ENCODE peak calls at places on chromosomes 3 and 15, in ten cellular contexts. W is epithelial cell of proximal tubule; S is heart left ventricle; X is A549; V is cardiac muscle cell; C is GM06990; A is CD4-positive, alpha-beta T cell; D is sigmoid colon; Q is CD8-positive, alpha-beta T cell; Y is AG04450. I is an unnamed sample.

GRCh38 chr3:188123170-188123920 is 30.6 kb upstream of the LPP start:
- DNase-seq in W (no peak), Y (no peak), C (no peak), Q (no peak), V (peak; percentile 37), D (no peak), S (no peak), A (no peak), X (peak; percentile 63), I (no peak)

GRCh38 chr15:57333487-57333886 is 42.8 kb upstream of the CGNL1 start:
- DNase-seq in X (no peak), A (no peak), W (no peak), C (no peak), D (no peak), Q (no peak), Y (no peak), S (no peak), V (peak; percentile 72), I (no peak)

GRCh38 chr15:33844597-33844996 is 123.7 kb upstream of the CHRM5 start:
- DNase-seq in D (no peak), C (no peak), V (no peak), W (no peak), Y (no peak), X (peak; percentile 18), S (no peak), Q (no peak), A (no peak), I (no peak)

GRCh38 chr3:113498221-113499005 is 16.5 kb downstream of the SPICE1 start:
- DNase-seq in V (peak; percentile 55), D (no peak), X (peak; percentile 62), C (no peak), S (no peak), Y (peak; percentile 55), A (no peak), W (no peak), Q (no peak), I (no peak)

GRCh38 chr3:69209413-69209812 is 87.0 kb upstream of the LMOD3 start:
- DNase-seq in X (no peak), C (no peak), D (no peak), W (no peak), S (no peak), Q (no peak), A (no peak), Y (no peak), V (no peak), I (no peak)

GRCh38 chr3:182738583-182739514 is 54.5 kb upstream of the ATP11B start:
- DNase-seq in Y (no peak), X (no peak), W (no peak), Q (no peak), S (no peak), C (no peak), A (no peak), D (no peak), V (no peak), I (no peak)

GRCh38 chr3:156659260-156659659 is 15.1 kb upstream of the TIPARP start:
- DNase-seq in X (no peak), Q (no peak), Y (no peak), S (no peak), W (no peak), V (no peak), A (no peak), C (no peak), D (no peak), I (no peak)

GRCh38 chr3:45632956-45633355 is 38.4 kb downstream of the LIMD1 start:
- DNase-seq in C (no peak), Q (no peak), S (no peak), Y (no peak), A (no peak), D (no peak), X (no peak), V (no peak), W (no peak), I (no peak)

GRCh38 chr3:134366221-134366927 is 7.9 kb downstream of the AMOTL2 start:
- DNase-seq in C (no peak), A (no peak), X (no peak), D (no peak), W (no peak), Q (no peak), V (no peak), Y (no peak), S (no peak), I (no peak)

DNA sequence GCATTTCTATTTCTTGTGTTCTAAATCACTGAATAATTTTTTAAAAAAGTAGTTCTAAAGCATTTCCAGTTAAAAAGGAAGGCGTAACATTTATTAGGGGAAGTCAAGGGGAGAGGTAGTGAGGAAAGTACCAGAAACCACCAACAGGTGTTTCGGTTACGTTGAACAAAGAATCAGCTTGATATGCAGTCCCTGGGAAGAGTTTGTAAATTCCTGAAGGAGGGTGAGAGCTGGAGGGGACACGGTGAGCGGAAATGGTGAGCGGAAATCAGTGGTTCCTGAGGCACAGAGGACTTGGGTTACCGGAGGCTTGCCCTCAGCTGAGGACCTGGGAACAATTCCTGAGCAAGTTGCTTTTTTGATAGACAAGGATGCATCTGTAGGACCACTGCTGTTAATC is 17.8 kb downstream of the MAP2K1 start:
- DNase-seq in W (no peak), Y (no peak), V (no peak), S (no peak), X (no peak), D (no peak), Q (no peak), C (no peak), A (no peak), I (no peak)
- TF ChIP-seq CTCF in W (peak; percentile 14), Y (no peak), V (no peak), S (no peak), X (no peak), D (no peak), Q (no peak), C (no peak), A (peak; percentile 13), I (no peak)

DNA sequence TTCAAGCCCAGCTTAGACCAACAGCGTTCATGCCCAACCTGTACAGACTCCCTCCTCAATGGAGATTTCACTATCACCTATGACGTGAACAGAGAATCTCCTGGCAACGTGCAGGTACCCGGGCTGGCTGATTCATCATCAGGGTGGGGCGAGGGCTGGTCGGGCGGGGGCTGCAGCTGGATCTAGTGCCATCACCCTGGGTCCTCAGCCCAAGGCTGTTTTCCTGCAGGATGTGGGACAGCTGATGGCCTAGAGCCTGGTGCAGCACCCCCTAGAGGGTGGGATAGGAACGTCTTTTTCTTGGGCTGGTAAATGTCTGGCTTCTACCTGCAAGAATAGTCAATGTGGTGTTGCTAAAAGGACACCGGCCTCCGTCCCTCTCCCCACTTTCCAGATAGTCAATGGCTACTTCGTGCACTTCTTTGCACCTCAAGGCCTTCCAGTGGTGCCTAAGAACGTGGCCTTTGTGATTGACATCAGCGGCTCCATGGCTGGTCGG is 4.4 kb downstream of the ITIH3 start:
- DNase-seq in C (no peak), V (peak; percentile 9), Y (no peak), A (no peak), W (no peak), D (no peak), Q (no peak), X (peak; percentile 36), S (no peak), I (no peak)
- TF ChIP-seq CTCF in C (peak; percentile 73), V (peak; percentile 39), Y (peak; percentile 36), A (peak; percentile 39), W (peak; percentile 68), D (no peak), Q (peak; percentile 42), X (peak; percentile 33), S (peak; percentile 14), I (no peak)

DNA sequence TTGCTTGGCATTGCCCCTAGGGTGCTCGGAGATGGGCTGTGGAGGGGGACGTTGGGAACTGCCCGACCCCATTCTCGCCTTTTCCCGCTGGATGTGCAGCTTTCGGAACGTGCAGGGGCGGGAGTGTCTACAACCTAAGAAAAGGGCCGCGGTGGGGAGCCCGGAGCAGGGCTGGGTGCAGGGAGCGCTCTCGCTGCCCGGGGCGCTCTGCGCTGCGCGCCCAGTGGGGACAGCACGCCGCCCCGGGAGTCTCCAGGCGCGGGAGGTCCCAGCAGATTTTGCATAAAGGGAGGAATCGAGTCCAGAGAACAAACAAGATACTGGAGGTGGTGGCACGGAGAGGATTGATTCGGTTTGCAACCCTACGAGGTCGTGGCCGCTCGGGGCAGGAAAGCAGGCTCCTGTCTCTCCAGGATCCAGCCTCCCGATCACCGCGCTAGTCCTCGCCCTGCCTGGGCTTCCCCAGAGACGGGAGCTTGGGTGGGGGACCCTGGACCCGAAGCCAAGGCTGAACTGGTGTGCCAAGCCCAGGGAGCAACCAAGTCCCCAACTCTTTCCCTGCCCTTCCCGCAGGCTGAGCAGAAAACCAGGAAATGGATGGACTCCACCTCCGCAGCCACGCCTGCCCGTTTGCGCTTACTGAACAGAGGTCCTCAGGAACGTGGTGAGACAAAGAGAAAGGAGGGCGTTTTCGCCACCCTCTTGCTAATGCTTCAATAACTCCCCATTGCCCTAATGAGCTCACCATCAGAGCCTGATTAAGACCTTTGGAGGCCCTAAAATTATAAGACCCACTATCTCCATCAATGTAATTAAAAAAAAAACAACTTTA is 59.7 kb downstream of the NOX5 start:
- DNase-seq in W (no peak), Q (no peak), A (no peak), V (peak; percentile 78), C (no peak), Y (no peak), S (peak; percentile 70), D (peak; percentile 69), X (peak; percentile 86), I (no peak)
- TF ChIP-seq CTCF in W (no peak), Q (no peak), A (no peak), V (peak; percentile 26), C (no peak), Y (peak; percentile 14), S (peak; percentile 6), D (no peak), X (peak; percentile 5), I (no peak)

GRCh38 chr15:87034886-87035285 is 955.2 kb downstream of the AGBL1 start:
- DNase-seq in X (no peak), V (no peak), W (no peak), A (no peak), Q (no peak), S (no peak), D (no peak), C (no peak), Y (no peak), I (no peak)

GRCh38 chr15:87031545-87032230 is 952.0 kb downstream of the AGBL1 start:
- DNase-seq in X (no peak), V (peak; percentile 1), D (no peak), Y (no peak), A (no peak), Q (no peak), W (no peak), S (no peak), C (no peak), I (no peak)

GRCh38 chr15:87038404-87038803 is 958.7 kb downstream of the AGBL1 start:
- DNase-seq in D (no peak), X (no peak), Y (no peak), C (no peak), Q (no peak), S (no peak), W (no peak), V (no peak), A (no peak), I (no peak)

GRCh38 chr15:87032291-87032690 is 952.6 kb downstream of the AGBL1 start:
- DNase-seq in A (no peak), W (no peak), D (no peak), Q (no peak), X (no peak), Y (no peak), C (no peak), V (no peak), S (no peak), I (no peak)

DNA sequence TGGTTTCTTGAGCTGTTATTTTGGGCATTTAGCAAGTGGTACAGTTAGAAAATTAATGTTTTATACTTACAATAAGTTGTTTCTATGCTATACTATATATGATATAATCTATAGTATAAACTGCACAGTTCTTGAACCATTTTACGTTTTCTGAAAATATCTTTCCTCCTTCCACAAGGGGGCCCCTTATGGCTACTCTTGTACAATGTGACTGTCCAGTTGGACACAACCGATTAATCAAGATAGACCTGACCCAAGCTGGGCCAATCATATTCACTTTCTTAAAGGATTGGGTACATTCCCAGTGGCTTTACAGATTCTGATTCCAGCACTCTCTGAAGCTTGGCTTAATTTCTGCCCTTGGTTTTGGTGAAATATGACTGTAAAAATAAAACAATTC is 953.4 kb downstream of the AGBL1 start:
- DNase-seq in X (peak; percentile 13), W (no peak), Y (no peak), C (no peak), D (no peak), Q (no peak), A (no peak), V (peak; percentile 12), S (no peak), I (no peak)
- TF ChIP-seq CTCF in X (no peak), W (peak; percentile 19), Y (peak; percentile 48), C (no peak), D (no peak), Q (no peak), A (no peak), V (no peak), S (no peak), I (no peak)